ENCODE peak calls at places on chromosome 1, in eight cellular contexts. X, D, L, F, A, S, Z and W are unnamed samples.

GRCh38 chr1:107390076-107390420 is 249.2 kb downstream of the NTNG1 start:
- DNase-seq in L (no peak), Z (no peak), D (no peak), A (no peak), X (no peak), S (no peak), F (no peak), W (no peak)

GRCh38 chr1:212070720-212071302 is 35.3 kb downstream of the DTL start:
- DNase-seq in D (no peak), F (no peak), X (peak; percentile 24), A (no peak), L (no peak), Z (peak; percentile 8), S (no peak), W (no peak)

GRCh38 chr1:201606581-201606980 is 67.7 kb downstream of the NAV1 start:
- DNase-seq in S (no peak), Z (no peak), L (no peak), A (no peak), D (no peak), F (no peak), X (no peak), W (no peak)

GRCh38 chr1:1422465-1423244 is 1.6 kb upstream of the ANKRD65 start:
- DNase-seq in Z (no peak), X (no peak), S (peak; percentile 30), L (no peak), F (no peak), D (no peak), A (no peak), W (no peak)

GRCh38 chr1:89607888-89608626 is 24.9 kb upstream of the LRRC8C start:
- DNase-seq in X (no peak), F (no peak), D (no peak), L (no peak), A (no peak), Z (no peak), S (no peak), W (no peak)

GRCh38 chr1:241167121-241167619 is 189.8 kb downstream of the RGS7 start:
- DNase-seq in D (no peak), S (no peak), Z (no peak), F (no peak), X (no peak), L (peak; percentile 21), A (no peak), W (no peak)

GRCh38 chr1:24363994-24364393 is 44.8 kb downstream of the GRHL3 start:
- DNase-seq in S (peak; percentile 19), L (no peak), A (no peak), F (no peak), Z (no peak), X (no peak), D (no peak), W (no peak)

GRCh38 chr1:192907545-192908243 is 98.9 kb downstream of the RGS2 start:
- DNase-seq in D (no peak), A (no peak), L (no peak), X (no peak), Z (no peak), S (no peak), F (no peak), W (no peak)